ENCODE peak calls at places on chromosomes 13 and 19, in nine cellular contexts. One of them, this sample, is unnamed.

GRCh38 chr13:73397486-73398020 is 338.7 kb downstream of the KLF5 start:
- DNase-seq in RCC 7860: no peak
- DNase-seq in endodermal cell: no peak
- DNase-seq in PC-3: no peak
- DNase-seq in hepatic stellate cell: no peak
- DNase-seq in naive B cell: no peak
- DNase-seq in ascending aorta: no peak
- DNase-seq in chondrocyte: no peak
- DNase-seq in NCI-H510A: no peak
- DNase-seq in this sample: no peak

GRCh38 chr19:679418-680286 is 3.5 kb downstream of the FSTL3 start:
- DNase-seq in chondrocyte: peak
- DNase-seq in endodermal cell: peak
- DNase-seq in NCI-H510A: no peak
- DNase-seq in PC-3: peak
- DNase-seq in RCC 7860: peak
- DNase-seq in hepatic stellate cell: peak
- DNase-seq in ascending aorta: peak
- DNase-seq in naive B cell: peak
- DNase-seq in this sample: no peak

GRCh38 chr13:73717632-73718031 is 416.6 kb downstream of the KLF12 start:
- DNase-seq in hepatic stellate cell: peak
- DNase-seq in PC-3: peak
- DNase-seq in ascending aorta: no peak
- DNase-seq in RCC 7860: peak
- DNase-seq in endodermal cell: no peak
- DNase-seq in NCI-H510A: no peak
- DNase-seq in chondrocyte: no peak
- DNase-seq in naive B cell: no peak
- DNase-seq in this sample: no peak

GRCh38 chr19:1315470-1316166 is 29.9 kb downstream of the EFNA2 start:
- DNase-seq in chondrocyte: no peak
- DNase-seq in hepatic stellate cell: peak
- DNase-seq in naive B cell: peak
- DNase-seq in PC-3: peak
- DNase-seq in NCI-H510A: no peak
- DNase-seq in endodermal cell: peak
- DNase-seq in RCC 7860: peak
- DNase-seq in ascending aorta: no peak
- DNase-seq in this sample: no peak

GRCh38 chr13:31908696-31909386 is 122.7 kb upstream of the FRY start:
- DNase-seq in hepatic stellate cell: no peak
- DNase-seq in chondrocyte: no peak
- DNase-seq in endodermal cell: no peak
- DNase-seq in NCI-H510A: no peak
- DNase-seq in PC-3: no peak
- DNase-seq in naive B cell: no peak
- DNase-seq in ascending aorta: no peak
- DNase-seq in RCC 7860: no peak
- DNase-seq in this sample: no peak

GRCh38 chr19:4007836-4008539 is 452 bp downstream of the PIAS4 start:
- DNase-seq in NCI-H510A: peak
- DNase-seq in naive B cell: no peak
- DNase-seq in endodermal cell: peak
- DNase-seq in RCC 7860: no peak
- DNase-seq in hepatic stellate cell: peak
- DNase-seq in PC-3: no peak
- DNase-seq in chondrocyte: no peak
- DNase-seq in ascending aorta: no peak
- DNase-seq in this sample: no peak

GRCh38 chr19:15379996-15380647 is 535 bp upstream of the AKAP8 start:
- DNase-seq in hepatic stellate cell: no peak
- DNase-seq in RCC 7860: peak
- DNase-seq in PC-3: peak
- DNase-seq in endodermal cell: peak
- DNase-seq in ascending aorta: peak
- DNase-seq in naive B cell: no peak
- DNase-seq in chondrocyte: peak
- DNase-seq in NCI-H510A: peak
- DNase-seq in this sample: peak

GRCh38 chr13:37386276-37386675 is 212.3 kb downstream of the POSTN start:
- DNase-seq in RCC 7860: no peak
- DNase-seq in hepatic stellate cell: peak
- DNase-seq in naive B cell: no peak
- DNase-seq in ascending aorta: no peak
- DNase-seq in chondrocyte: no peak
- DNase-seq in endodermal cell: no peak
- DNase-seq in PC-3: no peak
- DNase-seq in NCI-H510A: no peak
- DNase-seq in this sample: no peak

GRCh38 chr13:23378009-23378632 is 55.4 kb downstream of the SACS start:
- DNase-seq in ascending aorta: peak
- DNase-seq in RCC 7860: peak
- DNase-seq in PC-3: peak
- DNase-seq in NCI-H510A: no peak
- DNase-seq in endodermal cell: no peak
- DNase-seq in naive B cell: peak
- DNase-seq in chondrocyte: no peak
- DNase-seq in hepatic stellate cell: peak
- DNase-seq in this sample: no peak

GRCh38 chr19:17078920-17079709 is 3.5 kb downstream of the MYO9B start:
- DNase-seq in RCC 7860: no peak
- DNase-seq in PC-3: no peak
- DNase-seq in endodermal cell: no peak
- DNase-seq in ascending aorta: no peak
- DNase-seq in chondrocyte: no peak
- DNase-seq in naive B cell: no peak
- DNase-seq in hepatic stellate cell: no peak
- DNase-seq in NCI-H510A: no peak
- DNase-seq in this sample: no peak

GRCh38 chr13:44974056-44974798 is 15.0 kb downstream of the NUFIP1 start:
- DNase-seq in ascending aorta: no peak
- DNase-seq in naive B cell: peak
- DNase-seq in chondrocyte: no peak
- DNase-seq in RCC 7860: peak
- DNase-seq in NCI-H510A: no peak
- DNase-seq in PC-3: no peak
- DNase-seq in hepatic stellate cell: no peak
- DNase-seq in endodermal cell: no peak
- DNase-seq in this sample: no peak

GRCh38 chr13:99908129-99908805 is 63.3 kb downstream of the ZIC5 start:
- DNase-seq in endodermal cell: no peak
- DNase-seq in RCC 7860: no peak
- DNase-seq in naive B cell: no peak
- DNase-seq in ascending aorta: no peak
- DNase-seq in NCI-H510A: peak
- DNase-seq in chondrocyte: no peak
- DNase-seq in PC-3: no peak
- DNase-seq in hepatic stellate cell: no peak
- DNase-seq in this sample: no peak

GRCh38 chr13:34587586-34587985 is 354.5 kb upstream of the NBEA start:
- DNase-seq in chondrocyte: no peak
- DNase-seq in endodermal cell: no peak
- DNase-seq in RCC 7860: no peak
- DNase-seq in NCI-H510A: no peak
- DNase-seq in hepatic stellate cell: no peak
- DNase-seq in naive B cell: no peak
- DNase-seq in ascending aorta: no peak
- DNase-seq in PC-3: no peak
- DNase-seq in this sample: no peak

GRCh38 chr13:24222756-24223155 is 62.2 kb downstream of the SPATA13 start:
- DNase-seq in endodermal cell: no peak
- DNase-seq in chondrocyte: no peak
- DNase-seq in hepatic stellate cell: no peak
- DNase-seq in RCC 7860: no peak
- DNase-seq in PC-3: no peak
- DNase-seq in ascending aorta: no peak
- DNase-seq in NCI-H510A: no peak
- DNase-seq in naive B cell: no peak
- DNase-seq in this sample: no peak

GRCh38 chr19:444677-445210 is 16.1 kb downstream of the SHC2 start:
- DNase-seq in ascending aorta: no peak
- DNase-seq in hepatic stellate cell: no peak
- DNase-seq in naive B cell: no peak
- DNase-seq in PC-3: no peak
- DNase-seq in NCI-H510A: no peak
- DNase-seq in endodermal cell: no peak
- DNase-seq in RCC 7860: no peak
- DNase-seq in chondrocyte: no peak
- DNase-seq in this sample: no peak

GRCh38 chr19:15875075-15875474 is 22.8 kb downstream of the CYP4F2 start:
- DNase-seq in naive B cell: no peak
- DNase-seq in endodermal cell: no peak
- DNase-seq in PC-3: no peak
- DNase-seq in chondrocyte: no peak
- DNase-seq in ascending aorta: peak
- DNase-seq in NCI-H510A: no peak
- DNase-seq in RCC 7860: no peak
- DNase-seq in hepatic stellate cell: no peak
- DNase-seq in this sample: no peak

This sample was measured in iPS DF 6.9.